ENCODE peak calls at places on chromosomes 3 and 15, in ten cellular contexts. O is left lung; F is activated CD4-positive, alpha-beta memory T cell treated with anti-CD3 and anti-CD28 coated beads, Interleukin-2, amount 10 ng/mL, durations not matched to agents 7 days and 5 days; M is A549; Q is AG10803; Y is brain microvascular endothelial cell; D is activated gamma-delta T cell treated with anti-CD3 and anti-CD28 coated beads, Interleukin-2, amount 50 U/mL, for 16 hours; P is colonic mucosa; U is HL-60; R is Calu3. Z is an unnamed sample.

GRCh38 chr3:177516130-177517011 is 319.1 kb upstream of the TBL1XR1 start:
- DNase-seq in O (no peak), F (no peak), M (no peak), Q (peak), Y (peak), D (no peak), P (no peak), U (no peak), R (no peak), Z (no peak)

GRCh38 chr3:175940243-175940642 is 1081.1 kb downstream of the NAALADL2 start:
- DNase-seq in O (no peak), F (no peak), M (no peak), Q (peak), Y (peak), D (no peak), P (no peak), U (no peak), R (peak), Z (no peak)

GRCh38 chr3:183697610-183698317 is at the start of gene YEATS2:
- DNase-seq in O (peak), F (peak), M (peak), Q (peak), Y (peak), D (peak), P (peak), U (peak), R (peak), Z (peak)

GRCh38 chr15:29140475-29141172 is 129.0 kb downstream of the NSMCE3 start:
- DNase-seq in O (no peak), F (no peak), M (no peak), Q (no peak), Y (no peak), D (no peak), P (no peak), U (no peak), R (no peak), Z (no peak)

GRCh38 chr3:24154003-24154695 is 209.1 kb downstream of the NR1D2 start:
- DNase-seq in O (no peak), F (no peak), M (no peak), Q (no peak), Y (no peak), D (no peak), P (no peak), U (no peak), R (no peak), Z (no peak)

GRCh38 chr15:41917767-41918430 is 24.0 kb upstream of the SPTBN5 start:
- DNase-seq in O (no peak), F (no peak), M (peak), Q (peak), Y (peak), D (no peak), P (no peak), U (no peak), R (peak), Z (no peak)

GRCh38 chr3:138673641-138674040 is 65.1 kb downstream of the FAIM start:
- DNase-seq in O (no peak), F (no peak), M (no peak), Q (peak), Y (peak), D (no peak), P (peak), U (no peak), R (no peak), Z (no peak)

GRCh38 chr3:188792788-188793187 is 379.0 kb upstream of the TPRG1 start:
- DNase-seq in O (no peak), F (no peak), M (no peak), Q (peak), Y (peak), D (no peak), P (no peak), U (no peak), R (no peak), Z (no peak)

GRCh38 chr3:141875893-141876380 is 506 bp upstream of the ATP1B3 start:
- DNase-seq in O (peak), F (peak), M (peak), Q (peak), Y (peak), D (peak), P (peak), U (peak), R (no peak), Z (peak)

GRCh38 chr3:132029182-132029902 is 5.5 kb downstream of the CPNE4 start:
- DNase-seq in O (peak), F (peak), M (peak), Q (peak), Y (peak), D (no peak), P (peak), U (peak), R (peak), Z (peak)

GRCh38 chr3:135989247-135989646 is 23.7 kb downstream of the PPP2R3A start:
- DNase-seq in O (no peak), F (no peak), M (no peak), Q (peak), Y (no peak), D (no peak), P (no peak), U (no peak), R (no peak), Z (no peak)

GRCh38 chr3:159252772-159253384 is 451.0 kb downstream of the MFSD1 start:
- DNase-seq in O (no peak), F (no peak), M (peak), Q (peak), Y (peak), D (no peak), P (no peak), U (peak), R (peak), Z (no peak)

GRCh38 chr3:71400986-71401451 is 182.5 kb downstream of the FOXP1 start:
- DNase-seq in O (no peak), F (no peak), M (no peak), Q (no peak), Y (peak), D (no peak), P (no peak), U (no peak), R (no peak), Z (no peak)